ENCODE peak calls at places on chromosomes 1 and 21, in ten cellular contexts. One of them, this sample, is unnamed.
A peak's percentile ranks its signal among the peaks of the same experiment; 100 is the strongest.

GRCh38 chr21:32256873-32257620 is 21.8 kb downstream of the MIS18A start:
- DNase-seq in GM12864: no peak
- DNase-seq in fibroblast of mammary gland: peak; percentile 90
- DNase-seq in HL-60: no peak
- DNase-seq in lower lobe of right lung: no peak
- DNase-seq in hepatocyte: peak; percentile 88
- DNase-seq in BJ: peak; percentile 73
- DNase-seq in IMR-90: peak; percentile 91
- DNase-seq in colonic mucosa: peak; percentile 47
- DNase-seq in brain microvascular endothelial cell: peak; percentile 89
- DNase-seq in this sample: peak; percentile 93

GRCh38 chr1:56715161-56715560 is 70.0 kb downstream of the PRKAA2 start:
- DNase-seq in GM12864: no peak
- DNase-seq in fibroblast of mammary gland: no peak
- DNase-seq in HL-60: no peak
- DNase-seq in lower lobe of right lung: no peak
- DNase-seq in hepatocyte: no peak
- DNase-seq in BJ: peak; percentile 10
- DNase-seq in IMR-90: peak; percentile 27
- DNase-seq in colonic mucosa: no peak
- DNase-seq in brain microvascular endothelial cell: no peak
- DNase-seq in this sample: peak; percentile 21

GRCh38 chr1:8142955-8143629 is 117.0 kb upstream of the ERRFI1 start:
- DNase-seq in GM12864: no peak
- DNase-seq in fibroblast of mammary gland: peak; percentile 31
- DNase-seq in HL-60: no peak
- DNase-seq in lower lobe of right lung: no peak
- DNase-seq in hepatocyte: no peak
- DNase-seq in BJ: no peak
- DNase-seq in IMR-90: peak; percentile 74
- DNase-seq in colonic mucosa: no peak
- DNase-seq in brain microvascular endothelial cell: peak; percentile 76
- DNase-seq in this sample: peak; percentile 95

GRCh38 chr1:183870351-183871077 is 65.6 kb downstream of the RGL1 start:
- DNase-seq in GM12864: no peak
- DNase-seq in fibroblast of mammary gland: peak; percentile 78
- DNase-seq in HL-60: no peak
- DNase-seq in lower lobe of right lung: no peak
- DNase-seq in hepatocyte: no peak
- DNase-seq in BJ: no peak
- DNase-seq in IMR-90: peak; percentile 39
- DNase-seq in colonic mucosa: peak; percentile 34
- DNase-seq in brain microvascular endothelial cell: peak; percentile 36
- DNase-seq in this sample: no peak

GRCh38 chr21:17467829-17468228 is 45.0 kb upstream of the CXADR start:
- DNase-seq in GM12864: no peak
- DNase-seq in fibroblast of mammary gland: no peak
- DNase-seq in HL-60: no peak
- DNase-seq in lower lobe of right lung: no peak
- DNase-seq in hepatocyte: no peak
- DNase-seq in BJ: no peak
- DNase-seq in IMR-90: peak; percentile 56
- DNase-seq in colonic mucosa: no peak
- DNase-seq in brain microvascular endothelial cell: no peak
- DNase-seq in this sample: no peak

GRCh38 chr21:42337830-42338729 is 12.7 kb downstream of the TFF2 start:
- DNase-seq in GM12864: no peak
- DNase-seq in fibroblast of mammary gland: peak; percentile 37
- DNase-seq in HL-60: peak; percentile 11
- DNase-seq in lower lobe of right lung: peak; percentile 86
- DNase-seq in hepatocyte: peak; percentile 88
- DNase-seq in BJ: no peak
- DNase-seq in IMR-90: peak; percentile 35
- DNase-seq in colonic mucosa: peak; percentile 90
- DNase-seq in brain microvascular endothelial cell: peak; percentile 34
- DNase-seq in this sample: peak; percentile 29

GRCh38 chr1:167456500-167456899 is 61.8 kb downstream of the CD247 start:
- DNase-seq in GM12864: no peak
- DNase-seq in fibroblast of mammary gland: no peak
- DNase-seq in HL-60: no peak
- DNase-seq in lower lobe of right lung: no peak
- DNase-seq in hepatocyte: no peak
- DNase-seq in BJ: no peak
- DNase-seq in IMR-90: no peak
- DNase-seq in colonic mucosa: no peak
- DNase-seq in brain microvascular endothelial cell: no peak
- DNase-seq in this sample: no peak

GRCh38 chr1:112575154-112575804 is 43.7 kb downstream of the ST7L start:
- DNase-seq in GM12864: no peak
- DNase-seq in fibroblast of mammary gland: peak; percentile 95
- DNase-seq in HL-60: no peak
- DNase-seq in lower lobe of right lung: no peak
- DNase-seq in hepatocyte: peak; percentile 56
- DNase-seq in BJ: peak; percentile 72
- DNase-seq in IMR-90: peak; percentile 98
- DNase-seq in colonic mucosa: no peak
- DNase-seq in brain microvascular endothelial cell: peak; percentile 96
- DNase-seq in this sample: peak; percentile 91

DNA sequence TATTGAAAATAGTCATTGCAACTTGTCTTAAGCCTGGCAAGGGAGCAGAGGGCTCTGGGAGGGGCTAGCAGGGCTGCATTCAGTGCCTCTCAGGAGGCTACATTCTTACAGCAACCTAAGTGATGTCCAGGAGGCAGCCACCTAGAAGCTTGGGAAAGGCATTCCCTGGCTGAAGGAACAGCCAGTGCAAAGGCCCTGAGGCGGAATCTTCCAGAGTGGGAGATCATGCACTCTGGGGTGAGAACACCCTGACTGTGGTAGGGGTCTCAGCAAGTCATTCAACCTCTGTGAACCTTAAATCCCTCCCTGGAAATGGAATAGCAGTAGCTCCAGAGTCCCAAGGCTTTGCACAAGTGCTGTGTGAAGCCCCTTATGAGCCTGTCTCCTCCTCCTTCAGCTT is 84.1 kb downstream of the TAS1R2 start:
- DNase-seq in GM12864: no peak
- DNase-seq in fibroblast of mammary gland: no peak
- DNase-seq in HL-60: no peak
- DNase-seq in lower lobe of right lung: no peak
- DNase-seq in hepatocyte: no peak
- DNase-seq in BJ: no peak
- DNase-seq in IMR-90: no peak
- DNase-seq in colonic mucosa: no peak
- DNase-seq in brain microvascular endothelial cell: no peak
- DNase-seq in this sample: no peak
- TF ChIP-seq CTCF in GM12864: no peak
- TF ChIP-seq CTCF in fibroblast of mammary gland: no peak
- TF ChIP-seq CTCF in HL-60: no peak
- TF ChIP-seq CTCF in lower lobe of right lung: no peak
- TF ChIP-seq CTCF in hepatocyte: no peak
- TF ChIP-seq CTCF in BJ: no peak
- TF ChIP-seq CTCF in IMR-90: no peak
- TF ChIP-seq CTCF in colonic mucosa: no peak
- TF ChIP-seq CTCF in brain microvascular endothelial cell: no peak
- TF ChIP-seq CTCF in this sample: no peak

GRCh38 chr1:180225403-180225802 is 4.7 kb upstream of the LHX4 start:
- DNase-seq in GM12864: no peak
- DNase-seq in fibroblast of mammary gland: no peak
- DNase-seq in HL-60: no peak
- DNase-seq in lower lobe of right lung: no peak
- DNase-seq in hepatocyte: no peak
- DNase-seq in BJ: no peak
- DNase-seq in IMR-90: no peak
- DNase-seq in colonic mucosa: no peak
- DNase-seq in brain microvascular endothelial cell: no peak
- DNase-seq in this sample: no peak

GRCh38 chr1:180230416-180230790 is 339 bp downstream of the LHX4 start:
- DNase-seq in GM12864: no peak
- DNase-seq in fibroblast of mammary gland: no peak
- DNase-seq in HL-60: no peak
- DNase-seq in lower lobe of right lung: no peak
- DNase-seq in hepatocyte: no peak
- DNase-seq in BJ: no peak
- DNase-seq in IMR-90: no peak
- DNase-seq in colonic mucosa: no peak
- DNase-seq in brain microvascular endothelial cell: no peak
- DNase-seq in this sample: peak; percentile 22

GRCh38 chr1:180229483-180230415 is at the start of gene LHX4:
- DNase-seq in GM12864: no peak
- DNase-seq in fibroblast of mammary gland: peak; percentile 20
- DNase-seq in HL-60: no peak
- DNase-seq in lower lobe of right lung: no peak
- DNase-seq in hepatocyte: peak; percentile 41
- DNase-seq in BJ: no peak
- DNase-seq in IMR-90: no peak
- DNase-seq in colonic mucosa: peak; percentile 49
- DNase-seq in brain microvascular endothelial cell: no peak
- DNase-seq in this sample: no peak

GRCh38 chr1:180228648-180229482 is 1.2 kb upstream of the LHX4 start:
- DNase-seq in GM12864: no peak
- DNase-seq in fibroblast of mammary gland: no peak
- DNase-seq in HL-60: no peak
- DNase-seq in lower lobe of right lung: no peak
- DNase-seq in hepatocyte: no peak
- DNase-seq in BJ: no peak
- DNase-seq in IMR-90: no peak
- DNase-seq in colonic mucosa: no peak
- DNase-seq in brain microvascular endothelial cell: no peak
- DNase-seq in this sample: no peak

GRCh38 chr1:180227843-180228647 is 2.0 kb upstream of the LHX4 start:
- DNase-seq in GM12864: no peak
- DNase-seq in fibroblast of mammary gland: no peak
- DNase-seq in HL-60: no peak
- DNase-seq in lower lobe of right lung: no peak
- DNase-seq in hepatocyte: no peak
- DNase-seq in BJ: no peak
- DNase-seq in IMR-90: no peak
- DNase-seq in colonic mucosa: no peak
- DNase-seq in brain microvascular endothelial cell: no peak
- DNase-seq in this sample: no peak
- H3K4me3 ChIP-seq in GM12864: no peak overlapping the region
- H3K4me3 ChIP-seq in fibroblast of mammary gland: no peak overlapping the region
- H3K4me3 ChIP-seq in HL-60: no peak overlapping the region
- H3K4me3 ChIP-seq in lower lobe of right lung: no peak overlapping the region
- H3K4me3 ChIP-seq in hepatocyte: no peak overlapping the region
- H3K4me3 ChIP-seq in BJ: no peak overlapping the region
- H3K4me3 ChIP-seq in IMR-90: no peak overlapping the region
- H3K4me3 ChIP-seq in colonic mucosa: no peak overlapping the region
- H3K4me3 ChIP-seq in brain microvascular endothelial cell: no peak overlapping the region
- H3K4me3 ChIP-seq in this sample: no peak overlapping the region

GRCh38 chr1:117209094-117209493 is 1.6 kb downstream of the VTCN1 start:
- DNase-seq in GM12864: no peak
- DNase-seq in fibroblast of mammary gland: no peak
- DNase-seq in HL-60: no peak
- DNase-seq in lower lobe of right lung: no peak
- DNase-seq in hepatocyte: no peak
- DNase-seq in BJ: no peak
- DNase-seq in IMR-90: no peak
- DNase-seq in colonic mucosa: no peak
- DNase-seq in brain microvascular endothelial cell: no peak
- DNase-seq in this sample: no peak

GRCh38 chr1:117210386-117210785 is 341 bp downstream of the VTCN1 start:
- DNase-seq in GM12864: no peak
- DNase-seq in fibroblast of mammary gland: no peak
- DNase-seq in HL-60: no peak
- DNase-seq in lower lobe of right lung: no peak
- DNase-seq in hepatocyte: no peak
- DNase-seq in BJ: no peak
- DNase-seq in IMR-90: no peak
- DNase-seq in colonic mucosa: no peak
- DNase-seq in brain microvascular endothelial cell: no peak
- DNase-seq in this sample: no peak

GRCh38 chr1:117205368-117205767 is 5.4 kb downstream of the VTCN1 start:
- DNase-seq in GM12864: no peak
- DNase-seq in fibroblast of mammary gland: no peak
- DNase-seq in HL-60: no peak
- DNase-seq in lower lobe of right lung: no peak
- DNase-seq in hepatocyte: no peak
- DNase-seq in BJ: no peak
- DNase-seq in IMR-90: peak; percentile 2
- DNase-seq in colonic mucosa: no peak
- DNase-seq in brain microvascular endothelial cell: no peak
- DNase-seq in this sample: no peak

GRCh38 chr1:117210831-117211261 is at the start of gene VTCN1:
- DNase-seq in GM12864: no peak
- DNase-seq in fibroblast of mammary gland: no peak
- DNase-seq in HL-60: no peak
- DNase-seq in lower lobe of right lung: peak; percentile 59
- DNase-seq in hepatocyte: peak; percentile 80
- DNase-seq in BJ: no peak
- DNase-seq in IMR-90: no peak
- DNase-seq in colonic mucosa: no peak
- DNase-seq in brain microvascular endothelial cell: no peak
- DNase-seq in this sample: no peak

GRCh38 chr1:117208580-117208979 is 2.1 kb downstream of the VTCN1 start:
- DNase-seq in GM12864: no peak
- DNase-seq in fibroblast of mammary gland: no peak
- DNase-seq in HL-60: no peak
- DNase-seq in lower lobe of right lung: no peak
- DNase-seq in hepatocyte: no peak
- DNase-seq in BJ: no peak
- DNase-seq in IMR-90: no peak
- DNase-seq in colonic mucosa: no peak
- DNase-seq in brain microvascular endothelial cell: no peak
- DNase-seq in this sample: no peak
- TF ChIP-seq CTCF in GM12864: no peak
- TF ChIP-seq CTCF in fibroblast of mammary gland: no peak
- TF ChIP-seq CTCF in HL-60: no peak
- TF ChIP-seq CTCF in lower lobe of right lung: no peak
- TF ChIP-seq CTCF in hepatocyte: no peak
- TF ChIP-seq CTCF in BJ: no peak
- TF ChIP-seq CTCF in IMR-90: no peak
- TF ChIP-seq CTCF in colonic mucosa: no peak
- TF ChIP-seq CTCF in brain microvascular endothelial cell: no peak
- TF ChIP-seq CTCF in this sample: no peak

DNA sequence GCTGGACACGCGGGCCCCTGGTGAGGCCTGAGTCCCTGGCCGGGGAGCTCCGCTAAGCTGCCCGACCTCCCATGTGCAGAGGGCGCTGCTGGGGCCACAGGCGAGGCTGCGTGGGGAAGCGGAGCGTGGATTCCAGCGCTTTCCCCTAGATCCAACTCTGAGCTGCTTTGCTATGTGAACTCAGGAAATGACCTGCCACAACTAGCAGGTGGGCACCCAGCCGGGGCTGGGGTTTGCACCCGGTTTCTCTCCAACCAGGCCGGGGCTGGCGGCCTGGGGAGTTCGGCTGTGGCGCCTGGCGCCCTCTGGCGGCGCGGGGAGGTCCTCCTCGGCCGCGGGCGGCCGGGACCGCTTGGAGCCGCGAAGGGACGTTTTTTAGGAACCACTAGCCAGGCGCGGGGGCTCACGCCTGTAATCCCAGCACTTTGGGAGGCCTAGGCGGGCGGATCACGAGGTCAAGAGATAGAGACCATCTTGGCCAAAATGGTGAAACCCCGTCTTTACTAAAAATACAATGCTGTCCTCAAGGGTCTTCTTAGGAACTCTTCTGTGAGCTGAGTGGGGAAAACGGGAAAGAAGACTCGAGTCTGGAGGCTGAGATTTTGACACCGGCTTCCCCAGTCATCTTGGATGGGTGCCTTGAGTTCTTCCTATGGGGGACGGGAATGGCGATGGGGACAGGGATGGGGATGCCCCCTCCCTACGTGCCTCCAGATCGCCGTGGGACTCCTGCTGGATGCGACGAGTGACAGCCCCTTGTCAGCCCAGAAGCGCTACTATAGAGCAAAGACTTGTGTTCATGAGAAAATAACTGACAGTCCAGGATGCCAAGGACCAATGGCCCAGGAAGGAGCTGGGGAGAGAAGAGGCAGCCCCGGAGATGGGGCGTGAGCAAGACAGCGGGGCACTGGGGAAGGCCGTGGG is 12.6 kb downstream of the PYCR2 start:
- DNase-seq in GM12864: no peak
- DNase-seq in fibroblast of mammary gland: peak; percentile 37
- DNase-seq in HL-60: no peak
- DNase-seq in lower lobe of right lung: peak; percentile 77
- DNase-seq in hepatocyte: peak; percentile 80
- DNase-seq in BJ: no peak
- DNase-seq in IMR-90: peak; percentile 17
- DNase-seq in colonic mucosa: peak; percentile 71
- DNase-seq in brain microvascular endothelial cell: peak; percentile 21
- DNase-seq in this sample: peak; percentile 31
- H3K4me3 ChIP-seq in GM12864: no peak overlapping the region
- H3K4me3 ChIP-seq in fibroblast of mammary gland: no peak overlapping the region
- H3K4me3 ChIP-seq in HL-60: no peak overlapping the region
- H3K4me3 ChIP-seq in lower lobe of right lung: no peak overlapping the region
- H3K4me3 ChIP-seq in hepatocyte: no peak overlapping the region
- H3K4me3 ChIP-seq in BJ: no peak overlapping the region
- H3K4me3 ChIP-seq in IMR-90: no peak overlapping the region
- H3K4me3 ChIP-seq in colonic mucosa: no peak overlapping the region
- H3K4me3 ChIP-seq in brain microvascular endothelial cell: peak overlapping the region; percentile 22
- H3K4me3 ChIP-seq in this sample: no peak overlapping the region

This sample was measured in astrocyte of the spinal cord.